ENCODE peak calls at places on chromosome 20, in five cellular contexts. One of them, this sample, is unnamed.

GRCh38 chr20:59827138-59828056 is 106.0 kb downstream of the SYCP2 start:
- DNase-seq in AG04450: no peak
- DNase-seq in cardiac muscle cell: no peak
- DNase-seq in H9: peak
- DNase-seq in RWPE1: no peak
- DNase-seq in this sample: no peak

GRCh38 chr20:20803011-20803410 is 90.6 kb upstream of the RALGAPA2 start:
- DNase-seq in cardiac muscle cell: no peak
- DNase-seq in RWPE1: no peak
- DNase-seq in H9: no peak
- DNase-seq in AG04450: no peak
- DNase-seq in this sample: no peak

GRCh38 chr20:17227199-17227535 is 327 bp downstream of the PCSK2 start:
- DNase-seq in AG04450: no peak
- DNase-seq in RWPE1: no peak
- DNase-seq in H9: no peak
- DNase-seq in cardiac muscle cell: no peak
- DNase-seq in this sample: no peak

GRCh38 chr20:53216478-53216855 is 244.3 kb downstream of the TSHZ2 start:
- DNase-seq in cardiac muscle cell: no peak
- DNase-seq in AG04450: no peak
- DNase-seq in H9: no peak
- DNase-seq in RWPE1: no peak
- DNase-seq in this sample: no peak

GRCh38 chr20:8330316-8330784 is 198.3 kb downstream of the PLCB1 start:
- DNase-seq in H9: no peak
- DNase-seq in AG04450: no peak
- DNase-seq in cardiac muscle cell: peak
- DNase-seq in RWPE1: no peak
- DNase-seq in this sample: no peak

GRCh38 chr20:57161478-57162194 is 104.8 kb downstream of the BMP7 start:
- DNase-seq in H9: no peak
- DNase-seq in RWPE1: no peak
- DNase-seq in cardiac muscle cell: no peak
- DNase-seq in AG04450: no peak
- DNase-seq in this sample: no peak

GRCh38 chr20:16363832-16364687 is 209.2 kb downstream of the KIF16B start:
- DNase-seq in AG04450: no peak
- DNase-seq in RWPE1: no peak
- DNase-seq in H9: no peak
- DNase-seq in cardiac muscle cell: no peak
- DNase-seq in this sample: no peak

GRCh38 chr20:13008761-13009681 is at the start of gene SPTLC3:
- DNase-seq in H9: peak
- DNase-seq in RWPE1: peak
- DNase-seq in AG04450: no peak
- DNase-seq in cardiac muscle cell: peak
- DNase-seq in this sample: no peak

GRCh38 chr20:49338061-49338460 is 60.2 kb upstream of the ZNFX1 start:
- DNase-seq in RWPE1: no peak
- DNase-seq in cardiac muscle cell: no peak
- DNase-seq in AG04450: no peak
- DNase-seq in H9: no peak
- DNase-seq in this sample: no peak

GRCh38 chr20:50335105-50335504 is 144.5 kb downstream of the CEBPB start:
- DNase-seq in cardiac muscle cell: peak
- DNase-seq in AG04450: no peak
- DNase-seq in H9: peak
- DNase-seq in RWPE1: peak
- DNase-seq in this sample: no peak

GRCh38 chr20:8933391-8933807 is 135.5 kb upstream of the PLCB4 start:
- DNase-seq in AG04450: no peak
- DNase-seq in H9: no peak
- DNase-seq in cardiac muscle cell: peak
- DNase-seq in RWPE1: no peak
- DNase-seq in this sample: no peak

GRCh38 chr20:63344616-63345327 is 16.4 kb downstream of the CHRNA4 start:
- DNase-seq in H9: no peak
- DNase-seq in RWPE1: no peak
- DNase-seq in cardiac muscle cell: peak
- DNase-seq in AG04450: no peak
- DNase-seq in this sample: no peak

GRCh38 chr20:43006651-43007375 is 182.9 kb downstream of the PTPRT start:
- DNase-seq in cardiac muscle cell: no peak
- DNase-seq in RWPE1: no peak
- DNase-seq in H9: no peak
- DNase-seq in AG04450: no peak
- DNase-seq in this sample: no peak

GRCh38 chr20:37627060-37627766 is 66.6 kb upstream of the CTNNBL1 start:
- DNase-seq in cardiac muscle cell: peak
- DNase-seq in AG04450: peak
- DNase-seq in RWPE1: peak
- DNase-seq in H9: peak
- DNase-seq in this sample: peak

GRCh38 chr20:13284830-13285229 is 63.8 kb downstream of the ISM1 start:
- DNase-seq in RWPE1: no peak
- DNase-seq in cardiac muscle cell: no peak
- DNase-seq in AG04450: no peak
- DNase-seq in H9: no peak
- DNase-seq in this sample: no peak

GRCh38 chr20:572752-573151 is 29.2 kb upstream of the CSNK2A1 start:
- DNase-seq in cardiac muscle cell: no peak
- DNase-seq in RWPE1: no peak
- DNase-seq in AG04450: no peak
- DNase-seq in H9: no peak
- DNase-seq in this sample: no peak
- H3K27ac ChIP-seq in cardiac muscle cell: no peak
- H3K27ac ChIP-seq in RWPE1: no peak
- H3K27ac ChIP-seq in AG04450: no peak
- H3K27ac ChIP-seq in H9: no peak
- H3K27ac ChIP-seq in this sample: peak

DNA sequence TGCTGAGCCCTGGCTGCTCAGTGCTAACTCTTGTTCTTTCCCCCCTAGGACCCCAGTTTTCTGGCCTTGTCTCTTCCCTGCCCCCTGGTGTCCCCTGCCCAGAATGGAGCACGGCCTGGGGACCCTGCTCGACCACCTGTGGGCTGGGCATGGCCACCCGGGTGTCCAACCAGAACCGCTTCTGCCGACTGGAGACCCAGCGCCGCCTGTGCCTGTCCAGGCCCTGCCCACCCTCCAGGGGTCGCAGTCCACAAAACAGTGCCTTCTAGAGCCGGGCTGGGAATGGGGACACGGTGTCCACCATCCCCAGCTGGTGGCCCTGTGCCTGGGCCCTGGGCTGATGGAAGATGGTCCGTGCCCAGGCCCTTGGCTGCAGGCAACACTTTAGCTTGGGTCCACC is 11.9 kb downstream of the CCN5 start:
- DNase-seq in H9: no peak
- DNase-seq in RWPE1: no peak
- DNase-seq in AG04450: no peak
- DNase-seq in cardiac muscle cell: no peak
- DNase-seq in this sample: no peak
- H3K27ac ChIP-seq in H9: no peak
- H3K27ac ChIP-seq in RWPE1: peak
- H3K27ac ChIP-seq in AG04450: no peak
- H3K27ac ChIP-seq in cardiac muscle cell: no peak
- H3K27ac ChIP-seq in this sample: no peak

GRCh38 chr20:58519940-58520712 is 4.9 kb upstream of the APCDD1L start:
- DNase-seq in cardiac muscle cell: no peak
- DNase-seq in AG04450: no peak
- DNase-seq in H9: peak
- DNase-seq in RWPE1: no peak
- DNase-seq in this sample: no peak

GRCh38 chr20:58523072-58523681 is 8.0 kb upstream of the APCDD1L start:
- DNase-seq in AG04450: no peak
- DNase-seq in cardiac muscle cell: peak
- DNase-seq in H9: peak
- DNase-seq in RWPE1: no peak
- DNase-seq in this sample: no peak

GRCh38 chr20:58523916-58524315 is 8.7 kb upstream of the APCDD1L start:
- DNase-seq in H9: no peak
- DNase-seq in RWPE1: no peak
- DNase-seq in AG04450: no peak
- DNase-seq in cardiac muscle cell: peak
- DNase-seq in this sample: no peak

GRCh38 chr20:58518896-58519593 is 3.8 kb upstream of the APCDD1L start:
- DNase-seq in RWPE1: no peak
- DNase-seq in AG04450: no peak
- DNase-seq in H9: peak
- DNase-seq in cardiac muscle cell: no peak
- DNase-seq in this sample: no peak

GRCh38 chr20:58521763-58522162 is 6.6 kb upstream of the APCDD1L start:
- DNase-seq in H9: peak
- DNase-seq in RWPE1: no peak
- DNase-seq in AG04450: no peak
- DNase-seq in cardiac muscle cell: no peak
- DNase-seq in this sample: no peak
- H3K27ac ChIP-seq in H9: no peak
- H3K27ac ChIP-seq in RWPE1: no peak
- H3K27ac ChIP-seq in AG04450: no peak
- H3K27ac ChIP-seq in cardiac muscle cell: no peak
- H3K27ac ChIP-seq in this sample: no peak

GRCh38 chr20:41304002-41304401 is 13.5 kb downstream of the ZHX3 start:
- DNase-seq in AG04450: no peak
- DNase-seq in RWPE1: no peak
- DNase-seq in cardiac muscle cell: no peak
- DNase-seq in H9: no peak
- DNase-seq in this sample: no peak

GRCh38 chr20:41300383-41300782 is 17.1 kb downstream of the ZHX3 start:
- DNase-seq in H9: no peak
- DNase-seq in AG04450: no peak
- DNase-seq in RWPE1: no peak
- DNase-seq in cardiac muscle cell: no peak
- DNase-seq in this sample: no peak

GRCh38 chr20:41299899-41300298 is 17.6 kb downstream of the ZHX3 start:
- DNase-seq in H9: no peak
- DNase-seq in RWPE1: no peak
- DNase-seq in cardiac muscle cell: no peak
- DNase-seq in AG04450: no peak
- DNase-seq in this sample: no peak

GRCh38 chr20:41304413-41305079 is 13.0 kb downstream of the ZHX3 start:
- DNase-seq in H9: no peak
- DNase-seq in RWPE1: no peak
- DNase-seq in cardiac muscle cell: peak
- DNase-seq in AG04450: no peak
- DNase-seq in this sample: no peak

GRCh38 chr20:41300906-41301305 is 16.6 kb downstream of the ZHX3 start:
- DNase-seq in AG04450: no peak
- DNase-seq in RWPE1: no peak
- DNase-seq in cardiac muscle cell: no peak
- DNase-seq in H9: no peak
- DNase-seq in this sample: no peak
- H3K27ac ChIP-seq in AG04450: no peak
- H3K27ac ChIP-seq in RWPE1: peak
- H3K27ac ChIP-seq in cardiac muscle cell: no peak
- H3K27ac ChIP-seq in H9: no peak
- H3K27ac ChIP-seq in this sample: peak

GRCh38 chr20:25553819-25554296 is 31.5 kb downstream of the NINL start:
- DNase-seq in RWPE1: no peak
- DNase-seq in AG04450: no peak
- DNase-seq in cardiac muscle cell: peak
- DNase-seq in H9: no peak
- DNase-seq in this sample: no peak
- H3K27ac ChIP-seq in RWPE1: peak
- H3K27ac ChIP-seq in AG04450: no peak
- H3K27ac ChIP-seq in cardiac muscle cell: peak
- H3K27ac ChIP-seq in H9: no peak
- H3K27ac ChIP-seq in this sample: no peak

DNA sequence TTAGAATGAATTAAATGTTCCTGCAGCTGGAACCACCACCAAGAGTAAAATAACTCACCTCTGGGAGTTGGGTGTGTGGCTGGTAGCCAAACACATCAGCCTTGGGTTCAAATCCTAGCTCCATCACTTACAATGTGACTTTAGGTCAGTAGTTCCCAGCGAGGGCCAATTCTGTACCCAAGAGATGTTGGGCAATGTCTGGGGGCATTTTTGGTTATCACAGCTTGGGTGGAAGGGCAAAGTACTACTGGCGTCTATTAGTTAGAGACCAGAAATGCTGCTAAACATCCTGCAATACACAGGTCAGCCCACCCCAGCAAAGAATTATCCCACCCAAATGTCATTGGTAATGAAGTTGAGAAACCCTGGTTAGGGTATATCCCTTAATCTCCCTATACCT is 48.8 kb downstream of the SLC13A3 start:
- DNase-seq in cardiac muscle cell: no peak
- DNase-seq in AG04450: no peak
- DNase-seq in H9: no peak
- DNase-seq in RWPE1: no peak
- DNase-seq in this sample: no peak
- H3K27ac ChIP-seq in cardiac muscle cell: no peak
- H3K27ac ChIP-seq in AG04450: no peak
- H3K27ac ChIP-seq in H9: no peak
- H3K27ac ChIP-seq in RWPE1: no peak
- H3K27ac ChIP-seq in this sample: no peak

GRCh38 chr20:31497838-31498540 is 16.3 kb upstream of the HM13 start:
- DNase-seq in H9: no peak
- DNase-seq in RWPE1: no peak
- DNase-seq in cardiac muscle cell: peak
- DNase-seq in AG04450: no peak
- DNase-seq in this sample: peak

GRCh38 chr20:31500527-31500926 is 13.7 kb upstream of the HM13 start:
- DNase-seq in cardiac muscle cell: no peak
- DNase-seq in RWPE1: no peak
- DNase-seq in AG04450: no peak
- DNase-seq in H9: no peak
- DNase-seq in this sample: no peak

GRCh38 chr20:31494131-31494530 is 19.0 kb downstream of the REM1 start:
- DNase-seq in cardiac muscle cell: peak
- DNase-seq in H9: peak
- DNase-seq in AG04450: no peak
- DNase-seq in RWPE1: peak
- DNase-seq in this sample: no peak

GRCh38 chr20:31496761-31497295 is 17.4 kb upstream of the HM13 start:
- DNase-seq in cardiac muscle cell: peak
- DNase-seq in H9: no peak
- DNase-seq in RWPE1: no peak
- DNase-seq in AG04450: no peak
- DNase-seq in this sample: peak
- H3K27ac ChIP-seq in cardiac muscle cell: no peak
- H3K27ac ChIP-seq in H9: no peak
- H3K27ac ChIP-seq in RWPE1: no peak
- H3K27ac ChIP-seq in AG04450: no peak
- H3K27ac ChIP-seq in this sample: peak

GRCh38 chr20:61193164-61193563 is 58.9 kb upstream of the CDH4 start:
- DNase-seq in RWPE1: no peak
- DNase-seq in cardiac muscle cell: no peak
- DNase-seq in H9: peak
- DNase-seq in AG04450: no peak
- DNase-seq in this sample: no peak

GRCh38 chr20:61189534-61189933 is 62.5 kb upstream of the CDH4 start:
- DNase-seq in AG04450: no peak
- DNase-seq in H9: no peak
- DNase-seq in cardiac muscle cell: no peak
- DNase-seq in RWPE1: no peak
- DNase-seq in this sample: no peak

GRCh38 chr20:61186771-61187170 is 65.3 kb upstream of the CDH4 start:
- DNase-seq in cardiac muscle cell: peak
- DNase-seq in AG04450: no peak
- DNase-seq in RWPE1: no peak
- DNase-seq in H9: no peak
- DNase-seq in this sample: no peak

GRCh38 chr20:61191096-61191495 is 61.0 kb upstream of the CDH4 start:
- DNase-seq in RWPE1: no peak
- DNase-seq in H9: peak
- DNase-seq in AG04450: no peak
- DNase-seq in cardiac muscle cell: no peak
- DNase-seq in this sample: no peak

GRCh38 chr20:61192254-61192950 is 59.7 kb upstream of the CDH4 start:
- DNase-seq in cardiac muscle cell: peak
- DNase-seq in AG04450: no peak
- DNase-seq in H9: no peak
- DNase-seq in RWPE1: no peak
- DNase-seq in this sample: no peak
- H3K27ac ChIP-seq in cardiac muscle cell: no peak
- H3K27ac ChIP-seq in AG04450: no peak
- H3K27ac ChIP-seq in H9: no peak
- H3K27ac ChIP-seq in RWPE1: no peak
- H3K27ac ChIP-seq in this sample: no peak

This sample was measured in psoas muscle.